ENCODE peak calls at places on chromosomes 3 and 15, in nine cellular contexts. H is A549, P is K562, T is H1, X is HepG2, D is WTC11, O is SK-N-SH, S is endothelial cell of umbilical vein, N is HCT116. C is an unnamed sample.

GRCh38 chr3:142288032-142288638 is 62.8 kb upstream of the GK5 start:
- DNase-seq in X (no peak), S (no peak), P (no peak), H (peak; percentile 13), O (no peak), D (no peak), T (no peak), N (peak; percentile 12), C (no peak)

GRCh38 chr3:63662500-63662899 is 10.0 kb downstream of the SNTN start:
- DNase-seq in S (no peak), O (no peak), N (no peak), T (no peak), H (no peak), P (no peak), D (peak; percentile 21), X (peak; percentile 6), C (no peak)

GRCh38 chr3:100127792-100128191 is 13.5 kb upstream of the FILIP1L start:
- DNase-seq in H (no peak), O (no peak), P (no peak), S (no peak), N (no peak), D (no peak), T (no peak), X (no peak), C (no peak)

GRCh38 chr3:107428051-107428858 is 51.0 kb downstream of the CCDC54 start:
- DNase-seq in X (no peak), T (no peak), S (no peak), O (no peak), H (no peak), N (no peak), P (no peak), D (no peak), C (no peak)

GRCh38 chr3:44584646-44585501 is at the start of gene ZNF660:
- DNase-seq in N (no peak), S (peak; percentile 55), X (peak; percentile 57), H (no peak), P (peak; percentile 17), T (peak; percentile 81), D (peak; percentile 87), O (peak; percentile 95), C (peak; percentile 94)

GRCh38 chr3:49461443-49462171 is 8.5 kb upstream of the DAG1 start:
- DNase-seq in P (no peak), X (no peak), N (no peak), O (no peak), H (peak; percentile 37), S (no peak), T (peak; percentile 67), D (peak; percentile 67), C (no peak)

GRCh38 chr3:71972031-71972430 is 187.1 kb upstream of the PROK2 start:
- DNase-seq in T (no peak), H (no peak), S (no peak), O (no peak), D (no peak), N (no peak), X (no peak), P (no peak), C (no peak)

GRCh38 chr3:119413603-119414280 is 49.7 kb downstream of the TMEM39A start:
- DNase-seq in N (no peak), O (no peak), D (peak; percentile 25), S (no peak), H (no peak), P (peak; percentile 39), T (no peak), X (no peak), C (no peak)

GRCh38 chr3:112770026-112770626 is 76.5 kb downstream of the CD200R1L start:
- DNase-seq in N (peak; percentile 10), D (peak; percentile 43), P (peak; percentile 31), O (no peak), X (no peak), H (peak; percentile 77), T (peak; percentile 13), S (peak; percentile 24), C (peak; percentile 41)

GRCh38 chr3:175184392-175184791 is 325.3 kb downstream of the NAALADL2 start:
- DNase-seq in S (no peak), X (no peak), D (no peak), T (no peak), H (no peak), N (no peak), O (no peak), P (no peak), C (no peak)

GRCh38 chr3:175176556-175176955 is 317.4 kb downstream of the NAALADL2 start:
- DNase-seq in T (no peak), X (no peak), P (no peak), S (peak; percentile 69), D (no peak), O (no peak), H (no peak), N (no peak), C (no peak)

DNA sequence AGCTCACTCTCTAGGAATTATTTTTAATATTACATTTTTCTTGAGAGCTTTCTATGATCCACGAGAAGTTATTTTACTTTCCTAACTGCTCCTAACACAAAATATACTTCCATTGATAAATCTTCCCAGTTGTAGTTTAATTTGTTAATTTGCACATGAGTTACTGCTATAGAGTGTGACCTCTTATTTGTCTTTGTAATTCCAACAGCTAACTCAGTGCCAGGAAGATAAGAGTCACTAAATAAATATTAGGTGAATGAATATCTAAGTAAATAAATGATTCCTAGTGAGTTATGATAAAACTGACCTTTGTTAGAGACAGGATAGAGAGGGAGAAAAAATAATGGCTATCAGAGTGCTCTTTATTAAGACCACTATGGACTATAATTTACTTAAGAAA is 319.9 kb downstream of the NAALADL2 start:
- DNase-seq in P (no peak), X (no peak), N (no peak), D (no peak), S (peak; percentile 79), T (no peak), H (peak; percentile 31), O (no peak), C (no peak)
- TF ChIP-seq MAX in P (no peak), X (no peak), N (no peak), D (no peak), S (no peak), T (no peak), H (no peak), O (no peak), C (no peak)

DNA sequence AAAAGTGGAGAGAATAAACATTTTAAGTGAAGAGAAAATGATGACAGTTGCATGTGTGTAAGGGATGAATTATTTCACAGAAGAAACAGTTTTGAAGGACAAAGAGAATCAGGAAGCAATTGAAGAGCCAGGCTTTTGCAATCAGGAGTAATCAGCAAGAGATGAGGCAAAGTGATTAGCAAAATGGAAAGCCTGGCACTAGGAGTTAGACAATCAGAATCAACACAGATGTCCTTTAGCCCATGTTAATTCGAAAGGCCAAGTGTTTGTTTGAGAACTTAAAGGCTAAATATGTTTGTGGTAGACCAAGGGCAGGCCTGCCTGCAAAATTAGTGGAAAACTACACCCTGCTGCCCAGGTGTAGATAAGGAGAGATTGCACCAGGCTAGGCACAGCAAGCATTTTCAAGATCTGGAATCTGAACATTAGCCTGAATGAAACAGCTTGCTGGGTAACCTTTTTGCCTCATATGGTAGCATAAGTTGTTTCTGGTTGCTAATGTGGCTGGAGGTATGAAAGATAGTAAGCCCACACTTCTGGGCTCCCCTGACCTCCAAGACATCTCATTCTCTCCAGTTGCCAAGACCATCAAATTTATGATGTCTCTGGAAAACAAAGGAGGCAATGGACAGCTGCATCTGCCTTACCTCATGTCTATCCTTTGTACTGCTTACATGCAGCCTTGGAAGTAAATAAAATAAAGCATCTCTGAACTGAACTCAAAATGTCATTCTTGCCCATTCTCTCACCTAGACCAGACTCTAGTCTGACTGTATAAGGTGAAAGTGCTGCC is 22.0 kb upstream of the LEKR1 start:
- DNase-seq in X (no peak), D (no peak), T (no peak), S (no peak), P (no peak), O (no peak), H (no peak), N (no peak), C (no peak)
- TF ChIP-seq MAX in X (no peak), D (no peak), T (no peak), S (no peak), P (no peak), O (no peak), H (no peak), N (no peak), C (no peak)

GRCh38 chr3:40073310-40074007 is 236.0 kb upstream of the EIF1B start:
- DNase-seq in N (peak; percentile 0), X (peak; percentile 10), D (peak; percentile 48), T (peak; percentile 10), P (no peak), O (no peak), S (peak; percentile 12), H (no peak), C (peak; percentile 6)

GRCh38 chr3:40079845-40080240 is 229.7 kb upstream of the EIF1B start:
- DNase-seq in D (no peak), N (no peak), O (no peak), T (no peak), H (no peak), S (peak; percentile 44), X (no peak), P (no peak), C (no peak)

GRCh38 chr3:40083066-40083465 is 226.4 kb upstream of the EIF1B start:
- DNase-seq in P (no peak), O (no peak), H (no peak), T (no peak), S (no peak), X (no peak), N (no peak), D (no peak), C (no peak)

GRCh38 chr3:40078590-40078989 is 230.9 kb upstream of the EIF1B start:
- DNase-seq in H (no peak), P (no peak), S (no peak), O (no peak), D (no peak), X (no peak), T (no peak), N (no peak), C (no peak)

GRCh38 chr3:40079203-40079844 is 230.2 kb upstream of the EIF1B start:
- DNase-seq in D (no peak), H (no peak), X (peak; percentile 9), S (no peak), O (no peak), P (no peak), N (no peak), T (no peak), C (no peak)
- TF ChIP-seq MAX in D (no peak), H (no peak), X (no peak), S (no peak), O (peak; percentile 49), P (no peak), N (no peak), T (no peak), C (no peak)

GRCh38 chr15:77738441-77739437 is 106.0 kb upstream of the LINGO1 start:
- DNase-seq in N (no peak), P (no peak), O (no peak), S (no peak), H (no peak), D (peak; percentile 40), T (no peak), X (no peak), C (no peak)

GRCh38 chr15:77737238-77738037 is 104.7 kb upstream of the LINGO1 start:
- DNase-seq in N (no peak), H (no peak), O (no peak), X (no peak), D (no peak), T (no peak), P (peak; percentile 73), S (no peak), C (no peak)

GRCh38 chr15:77742127-77742526 is 109.4 kb upstream of the LINGO1 start:
- DNase-seq in S (no peak), O (no peak), T (no peak), X (no peak), D (no peak), P (no peak), N (no peak), H (no peak), C (no peak)

GRCh38 chr15:77738038-77738370 is 105.3 kb upstream of the LINGO1 start:
- DNase-seq in H (no peak), X (no peak), O (no peak), P (peak; percentile 58), D (no peak), S (no peak), T (no peak), N (no peak), C (no peak)

GRCh38 chr15:77739591-77740378 is 107.1 kb upstream of the LINGO1 start:
- DNase-seq in N (no peak), S (no peak), P (no peak), H (no peak), T (peak; percentile 88), D (peak; percentile 68), O (no peak), X (no peak), C (no peak)
- TF ChIP-seq MAX in N (no peak), S (no peak), P (no peak), H (no peak), T (no peak), D (peak; percentile 43), O (no peak), X (no peak), C (no peak)

C was measured in NB4.